ENCODE peak calls at places on chromosomes 12 and 14, in nine cellular contexts. L is suprapubic skin, H is ovary, X is GM12878, A is A549, C is H1, B is HepG2, O is stomach, J is sigmoid colon. Q is an unnamed sample.

GRCh38 chr12:124593176-124593575 is 25.8 kb upstream of the NCOR2 start:
- DNase-seq in B (no peak), X (no peak), C (no peak), O (no peak), J (no peak), H (no peak), L (no peak), A (no peak), Q (no peak)

GRCh38 chr12:100668939-100669536 is 95.6 kb downstream of the GAS2L3 start:
- DNase-seq in J (no peak), L (no peak), H (peak; percentile 53), X (no peak), O (peak; percentile 75), C (peak; percentile 91), A (peak; percentile 74), B (peak; percentile 66), Q (peak; percentile 80)

GRCh38 chr14:84927096-84927910 is 602.6 kb upstream of the FLRT2 start:
- DNase-seq in J (no peak), L (no peak), O (no peak), C (no peak), A (no peak), B (no peak), X (no peak), H (no peak), Q (no peak)

GRCh38 chr12:78441737-78442453 is 422.7 kb upstream of the SYT1 start:
- DNase-seq in X (no peak), J (no peak), A (no peak), B (no peak), C (no peak), H (no peak), L (no peak), O (no peak), Q (no peak)

GRCh38 chr14:58690801-58691516 is 53.2 kb downstream of the DACT1 start:
- DNase-seq in J (no peak), L (no peak), A (no peak), B (no peak), O (peak; percentile 70), X (no peak), H (no peak), C (peak; percentile 29), Q (peak; percentile 91)

GRCh38 chr14:72409047-72409446 is 476.8 kb downstream of the RGS6 start:
- DNase-seq in B (no peak), J (no peak), C (no peak), A (no peak), X (no peak), O (no peak), H (no peak), L (no peak), Q (no peak)

GRCh38 chr14:102949801-102950451 is 27.5 kb downstream of the AMN start:
- DNase-seq in X (no peak), A (no peak), L (peak; percentile 55), J (peak; percentile 78), C (no peak), O (peak; percentile 89), H (no peak), B (no peak), Q (no peak)

GRCh38 chr14:49512147-49512551 is 74.0 kb downstream of the RPS29 start:
- DNase-seq in X (no peak), O (no peak), B (no peak), A (peak; percentile 21), J (no peak), L (no peak), C (no peak), H (no peak), Q (no peak)

GRCh38 chr14:66422019-66422946 is 63.9 kb upstream of the CCDC196 start:
- DNase-seq in H (no peak), L (no peak), X (no peak), C (no peak), J (no peak), O (no peak), A (no peak), B (no peak), Q (no peak)

GRCh38 chr12:56387152-56387551 is 24.5 kb upstream of the APOF start:
- DNase-seq in C (no peak), X (no peak), B (no peak), O (no peak), A (no peak), J (no peak), H (no peak), L (no peak), Q (no peak)

GRCh38 chr14:93059917-93060545 is 55.7 kb downstream of the ITPK1 start:
- DNase-seq in X (no peak), J (no peak), O (no peak), L (no peak), C (no peak), B (no peak), H (no peak), A (peak; percentile 21), Q (no peak)

GRCh38 chr12:66819587-66819986 is 140.7 kb upstream of the GRIP1 start:
- DNase-seq in H (no peak), A (no peak), J (no peak), L (no peak), C (no peak), B (no peak), O (no peak), X (no peak), Q (no peak)

GRCh38 chr12:104737682-104738370 is 220.3 kb downstream of the SLC41A2 start:
- DNase-seq in X (no peak), C (no peak), O (no peak), H (no peak), J (no peak), L (no peak), A (no peak), B (no peak), Q (no peak)

DNA sequence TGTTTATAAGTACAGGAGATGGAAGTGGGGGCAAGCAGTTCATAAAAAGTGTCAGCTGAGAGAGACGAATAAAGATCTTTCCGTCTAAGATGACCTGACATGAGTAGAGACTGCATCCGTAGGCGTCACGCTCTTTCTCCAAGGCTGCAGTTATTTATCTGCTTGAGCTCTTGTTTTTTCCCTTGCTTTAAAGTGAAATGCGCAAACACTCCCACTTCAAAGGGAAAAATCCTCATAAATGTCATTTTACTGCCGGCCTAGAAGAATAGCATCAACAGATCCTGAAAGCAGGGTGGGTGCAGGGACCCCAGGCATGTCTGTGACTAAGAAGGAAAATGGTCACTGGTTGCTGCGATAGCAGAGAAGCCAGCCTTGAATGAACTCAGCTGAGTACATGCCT is 647.4 kb downstream of the MED13L start:
- DNase-seq in L (no peak), H (no peak), C (no peak), O (no peak), J (no peak), B (no peak), X (no peak), A (no peak), Q (no peak)
- TF ChIP-seq EP300 in L (no peak), H (no peak), C (no peak), O (no peak), J (no peak), B (no peak), X (no peak), A (no peak), Q (no peak)

GRCh38 chr12:125989716-125990115 is 924.5 kb downstream of the AACS start:
- DNase-seq in B (no peak), H (no peak), X (no peak), A (no peak), J (no peak), L (no peak), C (no peak), O (no peak), Q (no peak)

GRCh38 chr12:125983094-125983783 is 918.0 kb downstream of the AACS start:
- DNase-seq in L (no peak), A (peak; percentile 39), C (peak; percentile 94), B (peak; percentile 61), X (no peak), O (peak; percentile 25), J (peak; percentile 74), H (peak; percentile 21), Q (peak; percentile 9)

GRCh38 chr12:125988545-125988944 is 923.3 kb downstream of the AACS start:
- DNase-seq in H (no peak), C (no peak), J (no peak), L (no peak), O (no peak), B (no peak), X (no peak), A (no peak), Q (no peak)

GRCh38 chr12:125981610-125982253 is 916.5 kb downstream of the AACS start:
- DNase-seq in L (no peak), X (no peak), B (peak; percentile 85), A (no peak), J (no peak), H (no peak), O (no peak), C (no peak), Q (no peak)

DNA sequence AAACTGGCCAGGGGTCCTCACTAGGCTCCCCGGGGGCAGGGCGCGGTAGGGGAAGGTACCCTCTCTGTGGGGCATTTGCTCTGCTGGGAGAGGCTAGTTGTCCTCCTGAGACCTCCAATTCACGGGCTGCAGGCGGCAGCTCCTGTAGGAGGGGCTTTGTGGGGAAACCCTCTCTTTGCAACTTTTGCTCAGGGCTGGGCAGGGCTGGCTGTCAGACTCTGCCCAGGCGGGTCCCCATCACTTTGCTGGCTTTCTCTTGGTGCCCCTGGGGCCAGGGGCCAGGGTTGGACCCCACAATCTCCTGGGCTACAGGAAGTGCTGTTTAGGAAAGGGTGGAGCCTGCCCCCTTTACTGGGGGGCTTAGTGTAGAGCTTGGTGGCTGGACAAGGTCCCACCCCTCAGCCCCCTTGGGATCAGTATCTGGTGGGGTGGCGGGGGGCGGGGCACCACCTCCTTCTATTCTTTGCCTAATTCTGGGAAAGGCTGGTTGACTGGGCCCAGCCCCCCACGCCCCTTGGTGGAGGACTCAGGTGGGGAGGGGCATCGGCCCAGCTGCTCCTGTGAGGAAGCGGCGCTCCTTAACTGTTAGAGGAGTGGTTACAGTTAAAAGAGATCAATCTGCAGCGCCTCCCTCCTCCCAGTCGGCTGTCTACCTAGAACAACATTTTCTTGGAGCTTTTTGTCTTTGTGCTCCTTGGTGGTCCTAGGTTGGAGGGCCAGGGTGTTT is 918.7 kb downstream of the AACS start:
- DNase-seq in O (no peak), J (no peak), H (peak; percentile 7), L (no peak), B (no peak), A (no peak), C (peak; percentile 82), X (no peak), Q (no peak)
- H3K4me3 ChIP-seq in O (peak overlapping the region; percentile 44), J (peak overlapping the region; percentile 50), H (peak overlapping the region; percentile 9), L (peak overlapping the region; percentile 26), B (peak overlapping the region; percentile 62), A (peak overlapping the region; percentile 37), C (peak overlapping the region; percentile 60), X (no peak overlapping the region), Q (peak overlapping the region; percentile 18)

GRCh38 chr12:57458665-57459054 is 925 bp upstream of the GLI1 start:
- DNase-seq in O (no peak), B (no peak), C (no peak), A (no peak), X (no peak), J (no peak), L (no peak), H (no peak), Q (no peak)
- H3K27ac ChIP-seq in O (peak overlapping the region; percentile 26), B (peak overlapping the region; percentile 43), C (no peak overlapping the region), A (peak overlapping the region; percentile 99), X (peak overlapping the region; percentile 79), J (peak overlapping the region; percentile 91), L (peak overlapping the region; percentile 27), H (no peak overlapping the region), Q (peak overlapping the region; percentile 87)

DNA sequence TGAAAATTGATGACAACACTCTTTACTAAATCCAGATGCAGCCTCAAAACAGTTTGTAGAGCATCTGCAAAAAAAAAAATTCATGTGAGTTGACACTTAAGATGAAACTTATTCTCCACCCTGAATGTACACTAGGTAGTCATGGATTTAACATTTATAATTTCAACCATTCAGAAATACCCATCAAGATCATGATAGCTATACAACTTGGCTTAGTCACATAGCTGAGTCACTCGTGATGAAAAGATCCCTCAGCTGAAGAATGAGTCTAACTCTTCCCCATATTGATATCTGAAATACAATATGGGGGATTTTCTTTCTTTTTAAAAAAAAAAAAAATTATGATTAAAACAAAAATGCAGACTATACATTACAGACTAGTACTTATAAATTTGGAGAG is 104.8 kb upstream of the PLEKHG7 start:
- DNase-seq in L (no peak), C (no peak), B (no peak), A (peak; percentile 38), H (no peak), O (no peak), J (no peak), X (no peak), Q (no peak)
- TF ChIP-seq EP300 in L (no peak), C (no peak), B (no peak), A (no peak), H (no peak), O (no peak), J (no peak), X (no peak), Q (no peak)